ENCODE peak calls at places on chromosomes 11 and 22, in eight cellular contexts. X, F, G, V, B, M, N and E are unnamed samples.

GRCh38 chr11:127943152-127943551 is 644.2 kb downstream of the ETS1 start:
- DNase-seq in X (no peak), F (no peak), G (no peak), V (no peak), B (no peak), M (no peak), N (no peak), E (no peak)

GRCh38 chr11:47413908-47414684 is 5.7 kb downstream of the SLC39A13 start:
- DNase-seq in X (no peak), F (peak), G (no peak), V (peak), B (no peak), M (peak), N (peak), E (no peak)

GRCh38 chr11:36454991-36455611 is 55.0 kb downstream of the TRAF6 start:
- DNase-seq in X (peak), F (no peak), G (peak), V (no peak), B (no peak), M (no peak), N (no peak), E (no peak)

GRCh38 chr22:19117111-19117512 is 5.1 kb downstream of the DGCR2 start:
- DNase-seq in X (no peak), F (no peak), G (no peak), V (no peak), B (no peak), M (no peak), N (no peak), E (no peak)

GRCh38 chr11:30474151-30474954 is 111.8 kb downstream of the MPPED2 start:
- DNase-seq in X (no peak), F (no peak), G (no peak), V (no peak), B (no peak), M (no peak), N (no peak), E (no peak)

GRCh38 chr11:1356007-1356435 is 33.7 kb upstream of the BRSK2 start:
- DNase-seq in X (no peak), F (no peak), G (no peak), V (no peak), B (no peak), M (no peak), N (no peak), E (no peak)

GRCh38 chr11:101862410-101863233 is 52.2 kb upstream of the CEP126 start:
- DNase-seq in X (peak), F (no peak), G (no peak), V (no peak), B (no peak), M (no peak), N (peak), E (peak)

GRCh38 chr22:39597236-39597869 is 26.8 kb downstream of the CACNA1I start:
- DNase-seq in X (no peak), F (no peak), G (no peak), V (no peak), B (no peak), M (no peak), N (no peak), E (no peak)

GRCh38 chr11:62794201-62794775 is 2.5 kb upstream of the TMEM223 start:
- DNase-seq in X (no peak), F (no peak), G (no peak), V (no peak), B (no peak), M (no peak), N (no peak), E (no peak)

GRCh38 chr11:62789576-62789975 is 2.2 kb downstream of the TMEM223 start:
- DNase-seq in X (no peak), F (no peak), G (no peak), V (no peak), B (no peak), M (no peak), N (no peak), E (no peak)

GRCh38 chr11:62788991-62789390 is 1.8 kb downstream of the TMEM179B start:
- DNase-seq in X (peak), F (no peak), G (peak), V (no peak), B (no peak), M (no peak), N (no peak), E (no peak)

GRCh38 chr11:62792193-62792575 is 378 bp upstream of the TMEM223 start:
- DNase-seq in X (peak), F (peak), G (peak), V (no peak), B (no peak), M (no peak), N (no peak), E (no peak)

GRCh38 chr11:62791501-62792192 is at the start of gene TMEM223:
- DNase-seq in X (peak), F (peak), G (peak), V (peak), B (peak), M (peak), N (peak), E (no peak)
- TF ChIP-seq CTCF in X (no peak), F (no peak), G (no peak), V (no peak), B (peak), M (no peak), N (no peak), E (peak)

DNA sequence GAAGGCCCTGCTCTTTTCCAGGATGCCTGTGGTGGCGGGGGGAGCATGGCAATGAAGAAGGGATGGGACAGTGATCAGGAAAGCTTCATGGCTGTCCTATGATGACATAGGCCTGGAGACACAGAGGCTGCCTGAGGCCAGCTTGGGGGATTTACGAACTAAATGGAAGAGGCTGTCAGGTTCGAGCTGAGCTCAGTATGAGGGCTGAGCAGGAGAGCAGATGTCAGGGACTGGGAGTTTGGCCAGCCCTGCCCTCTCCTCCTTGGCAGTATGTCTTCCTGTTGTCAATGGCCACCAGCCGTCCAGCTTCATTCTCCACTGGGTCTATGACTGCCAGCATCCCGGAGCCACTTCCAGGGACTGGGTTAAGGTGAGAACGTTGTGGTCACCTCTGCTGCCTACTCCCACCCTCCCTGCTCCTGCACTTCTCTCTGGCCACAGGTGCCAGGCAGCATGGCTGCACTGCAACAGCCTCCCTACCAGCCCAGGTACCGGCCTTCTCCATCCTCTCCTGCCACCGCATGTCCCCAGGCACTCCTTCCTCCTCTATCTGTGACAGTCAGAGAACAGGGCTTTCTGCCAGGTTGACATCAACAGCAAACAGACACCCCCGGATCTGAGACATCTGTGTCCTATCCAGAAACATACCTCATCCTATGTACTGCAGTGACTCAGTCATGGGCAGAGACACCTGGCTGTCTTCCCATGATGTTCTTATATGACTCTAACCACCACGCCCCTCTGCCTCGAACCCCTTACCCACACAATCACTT is 75.1 kb downstream of the KIRREL3 start:
- DNase-seq in X (peak), F (no peak), G (no peak), V (no peak), B (no peak), M (no peak), N (peak), E (no peak)
- H3K4me3 ChIP-seq in X (no peak), F (no peak), G (no peak), V (no peak), B (no peak), M (no peak), N (no peak), E (no peak)

GRCh38 chr11:130300567-130300966 is 14.2 kb downstream of the ZBTB44 start:
- DNase-seq in X (no peak), F (no peak), G (no peak), V (no peak), B (no peak), M (no peak), N (no peak), E (no peak)
- TF ChIP-seq CTCF in X (no peak), F (no peak), G (no peak), V (no peak), B (no peak), M (no peak), N (no peak), E (no peak)

GRCh38 chr11:68942751-68943271 is 38.0 kb downstream of the MRGPRD start:
- DNase-seq in X (no peak), F (peak), G (no peak), V (no peak), B (no peak), M (no peak), N (no peak), E (no peak)
- H3K4me3 ChIP-seq in X (no peak), F (no peak), G (no peak), V (no peak), B (no peak), M (no peak), N (no peak), E (no peak)

GRCh38 chr11:69909561-69910518 is 90.6 kb upstream of the FGF3 start:
- DNase-seq in X (peak), F (peak), G (peak), V (no peak), B (no peak), M (no peak), N (no peak), E (no peak)
- TF ChIP-seq CTCF in X (peak), F (no peak), G (peak), V (peak), B (peak), M (no peak), N (peak), E (peak)

GRCh38 chr11:60951611-60951908 is 416 bp downstream of the SLC15A3 start:
- DNase-seq in X (no peak), F (no peak), G (no peak), V (no peak), B (no peak), M (no peak), N (no peak), E (no peak)
- H3K4me3 ChIP-seq in X (no peak), F (peak), G (peak), V (peak), B (peak), M (no peak), N (peak), E (peak)